ENCODE peak calls at places on chromosomes 13 and 19, in four cellular contexts. One of them, this sample, is unnamed.

GRCh38 chr19:7970716-7971448 is 27.4 kb upstream of the TIMM44 start:
- DNase-seq in tibial nerve: no peak
- DNase-seq in prostate gland: no peak
- DNase-seq in heart left ventricle: no peak
- DNase-seq in this sample: no peak

GRCh38 chr13:44040754-44041100 is 161.0 kb downstream of the LACC1 start:
- DNase-seq in tibial nerve: no peak
- DNase-seq in heart left ventricle: no peak
- DNase-seq in prostate gland: no peak
- DNase-seq in this sample: no peak

GRCh38 chr13:94312511-94313191 is 166.8 kb downstream of the DCT start:
- DNase-seq in heart left ventricle: no peak
- DNase-seq in prostate gland: no peak
- DNase-seq in tibial nerve: no peak
- DNase-seq in this sample: no peak

GRCh38 chr19:1421218-1421957 is 14.0 kb downstream of the DAZAP1 start:
- DNase-seq in prostate gland: no peak
- DNase-seq in tibial nerve: no peak
- DNase-seq in heart left ventricle: no peak
- DNase-seq in this sample: no peak

GRCh38 chr13:41019027-41019487 is at the start of gene ELF1:
- DNase-seq in prostate gland: peak
- DNase-seq in tibial nerve: no peak
- DNase-seq in heart left ventricle: peak
- DNase-seq in this sample: peak

GRCh38 chr19:5985098-5985783 is 7.3 kb upstream of the RANBP3 start:
- DNase-seq in tibial nerve: no peak
- DNase-seq in heart left ventricle: no peak
- DNase-seq in prostate gland: no peak
- DNase-seq in this sample: no peak

GRCh38 chr19:5687360-5688198 is 2.5 kb upstream of the RPL36 start:
- DNase-seq in heart left ventricle: peak
- DNase-seq in prostate gland: no peak
- DNase-seq in tibial nerve: no peak
- DNase-seq in this sample: no peak

GRCh38 chr19:2199215-2199614 is 35.5 kb downstream of the DOT1L start:
- DNase-seq in tibial nerve: no peak
- DNase-seq in heart left ventricle: no peak
- DNase-seq in prostate gland: no peak
- DNase-seq in this sample: no peak

GRCh38 chr13:85771856-85772255 is 27.4 kb downstream of the SLITRK6 start:
- DNase-seq in prostate gland: no peak
- DNase-seq in tibial nerve: no peak
- DNase-seq in heart left ventricle: no peak
- DNase-seq in this sample: no peak

GRCh38 chr19:40809358-40810086 is 10.5 kb downstream of the EGLN2 start:
- DNase-seq in heart left ventricle: no peak
- DNase-seq in prostate gland: no peak
- DNase-seq in tibial nerve: no peak
- DNase-seq in this sample: no peak

GRCh38 chr19:33551676-33552075 is 30.1 kb upstream of the PEPD start:
- DNase-seq in prostate gland: no peak
- DNase-seq in heart left ventricle: no peak
- DNase-seq in tibial nerve: no peak
- DNase-seq in this sample: no peak

GRCh38 chr13:31012285-31013024 is 80.0 kb downstream of the TEX26 start:
- DNase-seq in prostate gland: no peak
- DNase-seq in heart left ventricle: no peak
- DNase-seq in tibial nerve: no peak
- DNase-seq in this sample: peak

GRCh38 chr13:99658266-99658991 is 157.2 kb downstream of the TM9SF2 start:
- DNase-seq in heart left ventricle: peak
- DNase-seq in tibial nerve: peak
- DNase-seq in prostate gland: peak
- DNase-seq in this sample: peak

GRCh38 chr19:18439025-18439909 is 1.3 kb upstream of the ISYNA1 start:
- DNase-seq in prostate gland: no peak
- DNase-seq in tibial nerve: no peak
- DNase-seq in heart left ventricle: no peak
- DNase-seq in this sample: no peak

GRCh38 chr13:82614086-82614485 is 1268.2 kb downstream of the SLITRK1 start:
- DNase-seq in prostate gland: no peak
- DNase-seq in heart left ventricle: no peak
- DNase-seq in tibial nerve: no peak
- DNase-seq in this sample: no peak

GRCh38 chr19:31717316-31717715 is 368.1 kb upstream of the TSHZ3 start:
- DNase-seq in heart left ventricle: no peak
- DNase-seq in prostate gland: no peak
- DNase-seq in tibial nerve: no peak
- DNase-seq in this sample: no peak

GRCh38 chr13:50130686-50131051 is 115.4 kb downstream of the KCNRG start:
- DNase-seq in heart left ventricle: peak
- DNase-seq in prostate gland: no peak
- DNase-seq in tibial nerve: no peak
- DNase-seq in this sample: peak

GRCh38 chr19:51573331-51573730 is 2.2 kb downstream of the ZNF175 start:
- DNase-seq in heart left ventricle: no peak
- DNase-seq in tibial nerve: no peak
- DNase-seq in prostate gland: no peak
- DNase-seq in this sample: no peak

GRCh38 chr13:97615266-97615665 is 181.3 kb downstream of the RAP2A start:
- DNase-seq in prostate gland: no peak
- DNase-seq in heart left ventricle: no peak
- DNase-seq in tibial nerve: no peak
- DNase-seq in this sample: no peak

GRCh38 chr19:55255618-55256423 is 3.0 kb downstream of the PPP6R1 start:
- DNase-seq in prostate gland: no peak
- DNase-seq in heart left ventricle: no peak
- DNase-seq in tibial nerve: no peak
- DNase-seq in this sample: no peak

GRCh38 chr19:2811735-2812413 is 7.8 kb upstream of the ZNF554 start:
- DNase-seq in heart left ventricle: no peak
- DNase-seq in tibial nerve: no peak
- DNase-seq in prostate gland: no peak
- DNase-seq in this sample: no peak

GRCh38 chr19:38655148-38655824 is 7.8 kb downstream of the ACTN4 start:
- DNase-seq in tibial nerve: no peak
- DNase-seq in prostate gland: no peak
- DNase-seq in heart left ventricle: no peak
- DNase-seq in this sample: no peak

GRCh38 chr19:45585158-45585577 is 566 bp upstream of the OPA3 start:
- DNase-seq in prostate gland: no peak
- DNase-seq in heart left ventricle: no peak
- DNase-seq in tibial nerve: no peak
- DNase-seq in this sample: no peak

GRCh38 chr13:92315265-92315664 is 911.3 kb upstream of the GPC6 start:
- DNase-seq in prostate gland: no peak
- DNase-seq in heart left ventricle: no peak
- DNase-seq in tibial nerve: no peak
- DNase-seq in this sample: no peak

GRCh38 chr19:29724102-29724641 is 9.1 kb upstream of the C19orf12 start:
- DNase-seq in prostate gland: no peak
- DNase-seq in heart left ventricle: no peak
- DNase-seq in tibial nerve: no peak
- DNase-seq in this sample: no peak

GRCh38 chr13:33794576-33794975 is 23.4 kb upstream of the RFC3 start:
- DNase-seq in heart left ventricle: no peak
- DNase-seq in tibial nerve: no peak
- DNase-seq in prostate gland: no peak
- DNase-seq in this sample: no peak

GRCh38 chr13:72508392-72508791 is 219.0 kb downstream of the MZT1 start:
- DNase-seq in prostate gland: no peak
- DNase-seq in tibial nerve: no peak
- DNase-seq in heart left ventricle: no peak
- DNase-seq in this sample: no peak

GRCh38 chr13:32228330-32229041 is 86.7 kb downstream of the ZAR1L start:
- DNase-seq in heart left ventricle: no peak
- DNase-seq in prostate gland: no peak
- DNase-seq in tibial nerve: no peak
- DNase-seq in this sample: no peak

GRCh38 chr19:1567848-1568227 is 287 bp downstream of the MEX3D start:
- DNase-seq in heart left ventricle: no peak
- DNase-seq in tibial nerve: no peak
- DNase-seq in prostate gland: no peak
- DNase-seq in this sample: no peak

DNA sequence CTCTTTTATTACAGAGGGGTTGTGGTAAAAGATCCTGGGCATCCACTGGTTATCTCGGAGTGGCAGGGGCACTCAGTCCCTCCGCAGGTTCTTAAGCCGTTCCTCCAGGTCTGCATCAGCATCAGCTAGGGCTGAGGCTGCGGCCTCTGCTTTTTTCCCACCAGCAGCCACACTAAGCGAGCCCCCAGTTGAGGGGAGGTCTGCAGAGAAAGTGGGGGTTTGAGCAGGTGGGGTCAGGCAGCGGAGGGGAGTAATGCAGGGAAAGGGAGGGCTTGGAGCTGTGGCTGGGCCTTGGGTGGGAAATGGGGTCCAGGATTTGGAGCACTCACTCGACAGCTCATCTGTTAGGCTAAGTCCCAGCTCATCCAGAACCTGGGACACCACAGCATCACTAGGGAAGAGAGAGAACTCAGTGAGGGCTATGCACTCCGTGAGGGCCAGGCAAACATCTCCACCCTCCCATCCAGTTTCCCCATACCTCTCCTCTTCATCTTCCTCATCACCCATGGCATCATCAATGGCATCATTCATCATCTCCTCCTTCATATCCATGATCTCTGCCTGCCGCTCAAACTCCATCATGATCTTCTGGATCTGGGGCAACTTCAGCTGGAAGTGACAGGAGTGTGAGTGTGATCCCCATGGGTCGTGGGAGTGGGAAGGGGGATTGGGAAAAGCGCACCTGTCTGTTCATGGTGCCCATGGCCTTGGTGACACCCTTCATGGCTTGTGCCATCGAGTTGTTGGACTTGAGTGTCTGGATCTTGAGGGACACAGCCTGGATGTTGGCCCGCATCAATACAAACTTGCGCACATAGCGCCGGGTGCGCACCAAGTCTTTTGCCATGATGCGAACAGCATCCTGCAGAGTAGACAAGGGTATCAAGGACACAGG is 3.1 kb downstream of the CHMP2A start:
- DNase-seq in prostate gland: no peak
- DNase-seq in tibial nerve: no peak
- DNase-seq in heart left ventricle: no peak
- DNase-seq in this sample: no peak
- TF ChIP-seq POLR2A in prostate gland: no peak
- TF ChIP-seq POLR2A in tibial nerve: no peak
- TF ChIP-seq POLR2A in heart left ventricle: no peak
- TF ChIP-seq POLR2A in this sample: no peak

GRCh38 chr19:35462476-35462953 is 14.5 kb downstream of the FFAR2 start:
- DNase-seq in prostate gland: no peak
- DNase-seq in tibial nerve: no peak
- DNase-seq in heart left ventricle: no peak
- DNase-seq in this sample: no peak
- TF ChIP-seq CTCF in prostate gland: no peak
- TF ChIP-seq CTCF in tibial nerve: no peak
- TF ChIP-seq CTCF in heart left ventricle: no peak
- TF ChIP-seq CTCF in this sample: no peak

DNA sequence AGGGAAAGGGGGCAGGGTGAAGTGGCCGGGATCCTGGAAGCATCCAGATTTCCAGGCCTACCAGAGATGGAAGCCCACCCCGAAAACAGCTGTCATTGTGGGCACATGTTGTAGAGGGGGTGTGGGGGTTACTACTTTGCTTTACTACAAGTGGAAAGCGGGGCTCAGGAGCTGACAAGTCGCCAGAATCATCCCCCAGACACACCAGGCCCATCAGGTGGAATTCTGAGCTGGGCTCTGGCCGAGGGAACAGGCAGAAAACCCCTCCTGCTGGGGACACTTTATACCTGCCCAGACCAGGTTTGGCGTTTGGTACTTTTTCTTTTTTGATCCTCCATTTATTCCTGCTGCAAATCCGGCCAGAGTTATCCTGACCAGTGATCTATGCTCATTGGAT is 3.8 kb downstream of the CDX2 start:
- DNase-seq in tibial nerve: no peak
- DNase-seq in heart left ventricle: no peak
- DNase-seq in prostate gland: no peak
- DNase-seq in this sample: no peak
- H3K4me3 ChIP-seq in tibial nerve: peak
- H3K4me3 ChIP-seq in heart left ventricle: no peak
- H3K4me3 ChIP-seq in prostate gland: no peak
- H3K4me3 ChIP-seq in this sample: no peak

GRCh38 chr19:16118489-16119033 is 6.9 kb downstream of the RAB8A start:
- DNase-seq in prostate gland: no peak
- DNase-seq in tibial nerve: no peak
- DNase-seq in heart left ventricle: peak
- DNase-seq in this sample: peak

GRCh38 chr19:16121141-16121540 is 9.5 kb downstream of the RAB8A start:
- DNase-seq in heart left ventricle: no peak
- DNase-seq in prostate gland: no peak
- DNase-seq in tibial nerve: no peak
- DNase-seq in this sample: no peak

GRCh38 chr19:16116067-16116466 is 4.4 kb downstream of the RAB8A start:
- DNase-seq in heart left ventricle: no peak
- DNase-seq in tibial nerve: no peak
- DNase-seq in prostate gland: no peak
- DNase-seq in this sample: no peak

GRCh38 chr19:16115309-16116039 is 3.8 kb downstream of the RAB8A start:
- DNase-seq in heart left ventricle: no peak
- DNase-seq in tibial nerve: no peak
- DNase-seq in prostate gland: no peak
- DNase-seq in this sample: no peak

DNA sequence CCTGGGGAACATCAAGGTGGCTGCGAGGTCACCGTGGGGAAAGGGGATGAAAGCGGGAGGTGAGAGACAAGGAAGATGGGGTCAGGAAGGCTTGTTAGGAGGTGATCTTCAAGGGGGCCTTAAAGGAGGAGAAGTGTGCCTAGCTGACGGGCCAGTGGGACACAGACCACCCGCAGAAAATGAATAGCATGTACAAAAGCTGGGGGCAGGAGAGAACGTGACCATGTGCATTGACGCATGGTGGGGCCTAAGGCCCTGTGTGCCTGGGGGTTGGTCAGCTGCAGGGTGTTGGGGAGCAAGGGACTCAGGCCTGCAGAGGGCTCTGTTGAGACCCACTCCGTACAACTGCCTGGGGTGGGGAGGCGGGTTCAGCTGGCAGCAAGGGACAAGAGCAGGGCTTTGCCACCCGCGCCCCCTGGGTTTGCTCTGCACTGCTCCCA is 5.9 kb downstream of the RAB8A start:
- DNase-seq in prostate gland: no peak
- DNase-seq in heart left ventricle: no peak
- DNase-seq in tibial nerve: no peak
- DNase-seq in this sample: no peak
- TF ChIP-seq POLR2A in prostate gland: no peak
- TF ChIP-seq POLR2A in heart left ventricle: no peak
- TF ChIP-seq POLR2A in tibial nerve: no peak
- TF ChIP-seq POLR2A in this sample: no peak

DNA sequence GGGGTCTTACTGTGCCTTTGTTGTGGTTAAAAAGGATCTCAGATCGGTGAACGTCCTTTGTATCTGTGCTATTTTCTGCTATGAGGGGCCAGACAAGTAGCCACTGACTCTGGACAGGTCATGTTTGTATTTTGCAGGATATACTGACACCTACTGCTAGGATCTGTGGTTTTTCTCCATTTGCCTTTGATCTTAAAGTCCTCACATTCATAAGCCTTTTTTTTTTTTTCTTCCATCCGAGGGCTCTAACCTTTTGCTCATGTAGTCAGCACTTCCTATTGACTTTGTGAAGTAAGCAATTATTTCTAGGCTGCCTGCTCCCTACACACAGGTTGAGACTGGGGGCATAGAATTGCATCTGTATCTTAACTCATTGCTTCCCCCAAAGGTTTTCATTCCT is 106.2 kb downstream of the SLITRK5 start:
- DNase-seq in prostate gland: no peak
- DNase-seq in tibial nerve: no peak
- DNase-seq in heart left ventricle: no peak
- DNase-seq in this sample: no peak
- TF ChIP-seq CTCF in prostate gland: no peak
- TF ChIP-seq CTCF in tibial nerve: no peak
- TF ChIP-seq CTCF in heart left ventricle: no peak
- TF ChIP-seq CTCF in this sample: no peak